ENCODE peak calls at places on chromosomes 1 and 21, in seven cellular contexts. I is endothelial cell of umbilical vein, W is MM.1S, S is K562, D is adipocyte, Z is GM23248, G is neuronal stem cell. N is an unnamed sample.

GRCh38 chr1:223533708-223534107 is 131.8 kb downstream of the CAPN8 start:
- DNase-seq in I (no peak), W (no peak), S (no peak), D (no peak), Z (no peak), G (no peak), N (no peak)

GRCh38 chr1:97192872-97193572 is 471.4 kb downstream of the PTBP2 start:
- DNase-seq in I (peak; percentile 97), W (no peak), S (no peak), D (peak; percentile 93), Z (peak; percentile 92), G (no peak), N (peak; percentile 92)

GRCh38 chr1:26019641-26020315 is 1.8 kb upstream of the EXTL1 start:
- DNase-seq in I (no peak), W (peak; percentile 21), S (no peak), D (peak; percentile 56), Z (peak; percentile 68), G (no peak), N (peak; percentile 72)

GRCh38 chr1:154796303-154796892 is 73.7 kb downstream of the KCNN3 start:
- DNase-seq in I (no peak), W (no peak), S (no peak), D (no peak), Z (no peak), G (no peak), N (peak; percentile 74)

GRCh38 chr1:212515329-212515760 is 82.6 kb downstream of the NENF start:
- DNase-seq in I (no peak), W (no peak), S (no peak), D (no peak), Z (no peak), G (peak; percentile 43), N (no peak)

GRCh38 chr1:114093624-114094302 is 59.9 kb downstream of the SYT6 start:
- DNase-seq in I (no peak), W (no peak), S (no peak), D (no peak), Z (peak; percentile 87), G (no peak), N (peak; percentile 86)

GRCh38 chr1:24870551-24871195 is 59.4 kb downstream of the RUNX3 start:
- DNase-seq in I (no peak), W (no peak), S (no peak), D (no peak), Z (no peak), G (no peak), N (no peak)

GRCh38 chr1:81800741-81801031 is at the start of gene ADGRL2:
- DNase-seq in I (no peak), W (no peak), S (no peak), D (no peak), Z (no peak), G (no peak), N (no peak)

GRCh38 chr21:42695324-42696025 is 42.1 kb downstream of the PDE9A start:
- DNase-seq in I (no peak), W (no peak), S (no peak), D (peak; percentile 17), Z (peak; percentile 51), G (no peak), N (peak; percentile 43)

GRCh38 chr1:59071289-59071688 is 225.6 kb upstream of the FGGY start:
- DNase-seq in I (no peak), W (peak; percentile 51), S (no peak), D (no peak), Z (no peak), G (no peak), N (no peak)

GRCh38 chr1:53043271-53043670 is 18.7 kb upstream of the PODN start:
- DNase-seq in I (no peak), W (no peak), S (no peak), D (peak; percentile 86), Z (peak; percentile 81), G (no peak), N (no peak)

GRCh38 chr1:2300851-2301606 is 72.9 kb downstream of the SKI start:
- DNase-seq in I (peak; percentile 62), W (peak; percentile 88), S (no peak), D (no peak), Z (peak; percentile 84), G (no peak), N (no peak)

GRCh38 chr1:24888971-24889670 is 41.0 kb downstream of the RUNX3 start:
- DNase-seq in I (no peak), W (no peak), S (no peak), D (peak; percentile 48), Z (peak; percentile 91), G (no peak), N (peak; percentile 54)

GRCh38 chr1:9929431-9930385 is 13.5 kb downstream of the LZIC start:
- DNase-seq in I (no peak), W (no peak), S (peak; percentile 63), D (no peak), Z (no peak), G (peak; percentile 52), N (no peak)

GRCh38 chr1:3219005-3219724 is 150.2 kb downstream of the PRDM16 start:
- DNase-seq in I (no peak), W (no peak), S (no peak), D (peak; percentile 45), Z (peak; percentile 73), G (no peak), N (peak; percentile 0)

GRCh38 chr1:228811655-228812315 is 76.5 kb downstream of the RHOU start:
- DNase-seq in I (no peak), W (no peak), S (no peak), D (no peak), Z (no peak), G (no peak), N (no peak)

GRCh38 chr1:228807904-228808487 is 72.7 kb downstream of the RHOU start:
- DNase-seq in I (no peak), W (no peak), S (no peak), D (no peak), Z (no peak), G (no peak), N (no peak)

GRCh38 chr1:228810385-228810784 is 75.1 kb downstream of the RHOU start:
- DNase-seq in I (no peak), W (no peak), S (no peak), D (no peak), Z (no peak), G (no peak), N (no peak)

GRCh38 chr1:228810855-228811654 is 75.8 kb downstream of the RHOU start:
- DNase-seq in I (no peak), W (peak; percentile 83), S (no peak), D (no peak), Z (no peak), G (no peak), N (no peak)

DNA sequence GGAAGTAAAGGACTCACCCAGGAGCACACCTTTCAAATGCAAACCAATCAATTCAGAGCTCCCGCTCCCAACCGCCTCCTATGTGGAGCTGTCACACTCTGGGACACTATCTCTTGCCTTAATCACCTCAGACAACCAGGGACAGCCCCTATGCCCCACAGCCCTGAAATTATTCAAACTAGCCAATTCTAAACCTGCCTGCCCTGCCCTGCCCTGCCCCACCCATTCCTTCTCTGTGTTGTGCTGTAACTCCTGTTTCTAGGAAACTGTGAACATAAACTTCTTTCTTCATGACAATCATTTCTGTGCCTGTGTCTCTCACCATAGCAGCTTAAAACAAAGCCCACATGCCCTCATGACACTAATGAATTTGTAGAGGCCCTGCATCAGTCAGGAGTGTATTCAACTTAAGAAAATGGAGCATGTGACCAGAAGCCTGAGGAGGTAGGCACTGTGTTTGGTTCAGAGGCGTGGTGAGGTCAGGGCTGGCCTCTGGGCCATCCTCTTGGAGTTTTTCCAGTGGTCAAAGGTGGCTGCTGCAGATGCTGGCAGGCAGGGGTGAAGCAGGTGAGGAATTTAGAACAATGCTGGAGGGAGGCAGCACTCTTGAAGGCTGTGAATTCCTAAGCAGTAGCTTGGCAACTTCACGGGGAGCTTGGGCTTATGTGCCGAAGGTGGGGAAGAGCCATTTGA is 74.5 kb downstream of the RHOU start:
- DNase-seq in I (no peak), W (no peak), S (no peak), D (no peak), Z (no peak), G (no peak), N (peak; percentile 9)
- H3K9ac ChIP-seq in I (no peak overlapping the region), W (no peak overlapping the region), S (no peak overlapping the region), D (no peak overlapping the region), Z (no peak overlapping the region), G (no peak overlapping the region), N (no peak overlapping the region)

DNA sequence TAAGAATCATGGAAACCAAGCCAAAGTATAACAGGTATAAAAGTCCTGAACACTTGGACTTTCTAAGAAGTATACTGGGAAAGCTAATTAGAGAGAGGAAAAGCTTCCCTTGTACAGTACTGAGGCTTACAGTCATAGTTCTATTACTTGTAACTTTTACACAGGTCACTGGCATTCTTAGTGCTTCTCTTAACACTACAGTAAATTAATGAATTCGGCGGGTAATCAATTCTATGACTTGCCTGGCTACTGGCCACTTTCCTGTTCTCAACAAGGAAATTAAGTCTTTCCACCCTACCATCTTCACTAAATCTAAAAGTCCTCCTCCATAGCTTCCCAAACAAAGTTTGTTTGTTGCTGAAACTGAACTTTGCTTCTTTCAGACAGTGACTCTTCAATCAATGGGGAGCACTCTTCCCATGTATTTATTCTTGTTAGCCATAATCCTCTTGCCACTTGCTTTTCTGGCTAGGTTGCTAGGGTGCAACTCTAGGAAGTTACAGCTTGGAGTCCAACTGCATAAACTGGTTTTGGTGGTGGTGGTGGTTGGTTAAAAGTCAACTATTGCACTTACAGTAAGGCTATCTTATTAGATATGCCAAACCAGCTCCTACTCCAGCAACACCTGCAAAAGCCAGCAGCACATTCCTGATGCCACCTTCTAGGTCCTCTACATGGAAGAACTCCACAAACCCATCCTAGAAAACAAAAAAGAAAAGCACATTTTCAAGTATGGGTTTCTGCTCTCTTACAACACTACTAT is 2.4 kb downstream of the MCL1 start:
- DNase-seq in I (no peak), W (no peak), S (no peak), D (peak; percentile 35), Z (peak; percentile 69), G (no peak), N (no peak)
- H3K9ac ChIP-seq in I (peak overlapping the region; percentile 97), W (peak overlapping the region; percentile 98), S (peak overlapping the region; percentile 88), D (peak overlapping the region; percentile 98), Z (peak overlapping the region; percentile 99), G (no peak overlapping the region), N (peak overlapping the region; percentile 100)

GRCh38 chr1:17565551-17565971 is 26.1 kb downstream of the ARHGEF10L start:
- DNase-seq in I (no peak), W (no peak), S (no peak), D (no peak), Z (no peak), G (no peak), N (no peak)
- H3K9ac ChIP-seq in I (no peak overlapping the region), W (no peak overlapping the region), S (no peak overlapping the region), D (peak overlapping the region; percentile 16), Z (no peak overlapping the region), G (no peak overlapping the region), N (no peak overlapping the region)

GRCh38 chr1:12161662-12162458 is 4.9 kb upstream of the TNFRSF1B start:
- DNase-seq in I (peak; percentile 96), W (peak; percentile 97), S (peak; percentile 93), D (peak; percentile 83), Z (peak; percentile 88), G (no peak), N (peak; percentile 80)

GRCh38 chr1:12165342-12165741 is 1.4 kb upstream of the TNFRSF1B start:
- DNase-seq in I (no peak), W (no peak), S (no peak), D (no peak), Z (no peak), G (no peak), N (peak; percentile 48)

GRCh38 chr1:12161324-12161661 is 5.5 kb upstream of the TNFRSF1B start:
- DNase-seq in I (no peak), W (no peak), S (no peak), D (no peak), Z (no peak), G (no peak), N (no peak)

GRCh38 chr1:12163210-12163609 is 3.6 kb upstream of the TNFRSF1B start:
- DNase-seq in I (no peak), W (no peak), S (no peak), D (no peak), Z (no peak), G (no peak), N (no peak)

GRCh38 chr1:12162459-12163137 is 4.2 kb upstream of the TNFRSF1B start:
- DNase-seq in I (no peak), W (no peak), S (no peak), D (no peak), Z (no peak), G (no peak), N (no peak)
- H3K9ac ChIP-seq in I (no peak overlapping the region), W (peak overlapping the region; percentile 42), S (peak overlapping the region; percentile 66), D (no peak overlapping the region), Z (no peak overlapping the region), G (no peak overlapping the region), N (no peak overlapping the region)